ENCODE peak calls at places on chromosome 3, in eight cellular contexts. X is endothelial cell of umbilical vein, M is SK-N-SH, O is HepG2, R is GM12878, W is H1, L is HCT116, F is K562. B is an unnamed sample.

GRCh38 chr3:152458725-152459515 is 190.2 kb downstream of the MBNL1 start:
- DNase-seq in X (no peak), M (no peak), O (no peak), R (no peak), W (no peak), L (no peak), F (no peak), B (no peak)

GRCh38 chr3:148682997-148683396 is 14.7 kb upstream of the AGTR1 start:
- DNase-seq in X (no peak), M (no peak), O (no peak), R (no peak), W (no peak), L (no peak), F (no peak), B (no peak)

GRCh38 chr3:52792961-52793695 is 1.5 kb upstream of the ITIH3 start:
- DNase-seq in X (no peak), M (no peak), O (no peak), R (no peak), W (no peak), L (no peak), F (no peak), B (no peak)

GRCh38 chr3:12935861-12936830 is 94.8 kb upstream of the RPL32 start:
- DNase-seq in X (no peak), M (no peak), O (no peak), R (no peak), W (no peak), L (no peak), F (no peak), B (no peak)

GRCh38 chr3:113495035-113495434 is 19.9 kb downstream of the SPICE1 start:
- DNase-seq in X (peak), M (no peak), O (peak), R (no peak), W (no peak), L (peak), F (peak), B (no peak)

GRCh38 chr3:30813734-30814133 is 80.7 kb downstream of the GADL1 start:
- DNase-seq in X (no peak), M (no peak), O (no peak), R (no peak), W (no peak), L (no peak), F (no peak), B (no peak)

GRCh38 chr3:134029256-134029733 is 430 bp downstream of the SLCO2A1 start:
- DNase-seq in X (peak), M (peak), O (no peak), R (no peak), W (no peak), L (no peak), F (no peak), B (no peak)

GRCh38 chr3:129934234-129935123 is 40.0 kb upstream of the TRH start:
- DNase-seq in X (peak), M (peak), O (peak), R (no peak), W (no peak), L (peak), F (peak), B (peak)

GRCh38 chr3:139111392-139112229 is 66.9 kb upstream of the PRR23C start:
- DNase-seq in X (peak), M (peak), O (peak), R (no peak), W (peak), L (peak), F (peak), B (no peak)

DNA sequence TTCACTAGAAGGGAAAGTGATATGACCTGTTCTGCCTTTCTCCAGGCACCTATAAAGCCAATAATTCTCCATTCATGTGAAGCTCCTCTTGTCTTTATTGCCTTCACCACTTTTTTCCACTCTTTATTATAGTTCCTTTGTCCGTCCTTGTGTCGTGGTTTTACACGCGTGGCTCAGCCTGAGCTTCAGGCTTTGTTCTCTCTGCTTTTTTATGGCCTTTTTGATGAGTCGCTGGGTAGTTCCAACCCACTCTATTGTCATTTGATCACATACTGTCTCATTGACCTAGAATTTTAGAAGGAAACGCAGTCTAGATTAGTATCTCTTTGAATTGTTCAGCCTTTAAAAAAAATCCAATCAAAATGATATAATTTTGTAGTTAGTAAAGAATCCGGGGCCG is 403.2 kb downstream of the PTPRG start:
- DNase-seq in X (no peak), M (no peak), O (no peak), R (no peak), W (no peak), L (peak), F (no peak), B (no peak)
- H3K27ac ChIP-seq in X (no peak), M (no peak), O (no peak), R (no peak), W (no peak), L (no peak), F (no peak), B (no peak)

GRCh38 chr3:19267040-19267439 is 118.7 kb downstream of the KCNH8 start:
- DNase-seq in X (no peak), M (no peak), O (no peak), R (no peak), W (no peak), L (no peak), F (no peak), B (no peak)
- H3K9ac ChIP-seq in X (no peak), M (no peak), O (no peak), R (no peak), W (no peak), L (no peak), F (no peak), B (no peak)

DNA sequence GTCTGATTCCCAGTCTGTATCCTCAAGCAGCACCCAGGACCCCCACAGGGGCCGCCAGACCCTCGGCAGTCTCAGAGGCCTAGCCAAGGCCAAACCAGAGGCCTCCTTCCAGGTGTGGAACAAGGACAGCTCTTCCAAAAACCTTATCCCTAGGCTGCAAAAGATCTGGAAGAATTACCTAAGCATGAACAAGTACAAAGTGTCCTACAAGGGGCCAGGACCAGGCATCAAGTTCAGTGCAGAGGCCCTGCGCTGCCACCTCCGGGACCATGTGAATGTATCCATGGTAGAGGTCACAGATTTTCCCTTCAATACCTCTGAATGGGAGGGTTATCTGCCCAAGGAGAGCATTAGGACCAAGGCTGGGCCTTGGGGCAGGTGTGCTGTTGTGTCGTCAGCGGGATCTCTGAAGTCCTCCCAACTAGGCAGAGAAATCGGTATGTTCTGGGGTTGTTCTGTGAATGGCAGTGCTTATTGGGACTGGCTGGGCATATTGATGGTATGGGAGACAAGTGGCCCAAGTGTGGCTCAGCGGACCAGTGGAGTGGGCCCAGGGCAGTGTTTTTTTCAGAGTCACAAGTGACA is 96.3 kb downstream of the RPL39L start:
- DNase-seq in X (no peak), M (no peak), O (no peak), R (no peak), W (no peak), L (no peak), F (no peak), B (no peak)
- TF ChIP-seq POLR2AphosphoS5 in X (no peak), M (no peak), O (no peak), R (peak), W (no peak), L (no peak), F (no peak), B (no peak)

GRCh38 chr3:112425858-112426750 is 73.2 kb downstream of the BTLA start:
- DNase-seq in X (no peak), M (no peak), O (no peak), R (no peak), W (no peak), L (no peak), F (no peak), B (no peak)
- H3K27ac ChIP-seq in X (no peak), M (no peak), O (no peak), R (peak), W (no peak), L (no peak), F (no peak), B (no peak)

GRCh38 chr3:193780371-193780770 is 187.4 kb downstream of the OPA1 start:
- DNase-seq in X (no peak), M (no peak), O (no peak), R (no peak), W (no peak), L (no peak), F (no peak), B (no peak)
- H3K9ac ChIP-seq in X (no peak), M (no peak), O (no peak), R (no peak), W (no peak), L (no peak), F (no peak), B (no peak)

B was measured in SK-N-MC.